ENCODE peak calls at places on chromosome 19, in four cellular contexts. One of them, this sample, is unnamed.
A peak's percentile ranks its signal among the peaks of the same experiment; 100 is the strongest.

GRCh38 chr19:54576411-54576976 is 2.9 kb downstream of the LILRA2 start:
- DNase-seq in OCI-LY7: no peak
- DNase-seq in fibroblast of lung: no peak
- DNase-seq in neuronal stem cell: no peak
- DNase-seq in this sample: no peak

GRCh38 chr19:38019427-38019724 is 112.4 kb downstream of the SIPA1L3 start:
- DNase-seq in OCI-LY7: no peak
- DNase-seq in neuronal stem cell: no peak
- DNase-seq in fibroblast of lung: no peak
- DNase-seq in this sample: no peak

GRCh38 chr19:29528350-29528945 is 2.7 kb downstream of the VSTM2B start:
- DNase-seq in neuronal stem cell: peak; percentile 81
- DNase-seq in fibroblast of lung: peak; percentile 60
- DNase-seq in OCI-LY7: peak; percentile 50
- DNase-seq in this sample: peak; percentile 95

GRCh38 chr19:34308381-34309367 is 54.3 kb downstream of the GARRE1 start:
- DNase-seq in fibroblast of lung: peak; percentile 37
- DNase-seq in OCI-LY7: peak; percentile 49
- DNase-seq in neuronal stem cell: no peak
- DNase-seq in this sample: no peak

GRCh38 chr19:14149509-14149994 is 13.2 kb upstream of the ASF1B start:
- DNase-seq in neuronal stem cell: no peak
- DNase-seq in fibroblast of lung: peak; percentile 12
- DNase-seq in OCI-LY7: no peak
- DNase-seq in this sample: no peak

GRCh38 chr19:31675187-31675913 is 326.1 kb upstream of the TSHZ3 start:
- DNase-seq in OCI-LY7: no peak
- DNase-seq in neuronal stem cell: no peak
- DNase-seq in fibroblast of lung: peak; percentile 94
- DNase-seq in this sample: no peak

GRCh38 chr19:29371766-29372415 is 153.9 kb upstream of the VSTM2B start:
- DNase-seq in fibroblast of lung: no peak
- DNase-seq in OCI-LY7: no peak
- DNase-seq in neuronal stem cell: no peak
- DNase-seq in this sample: no peak

GRCh38 chr19:53019684-53020083 is 6.0 kb downstream of the ERVV-1 start:
- DNase-seq in fibroblast of lung: no peak
- DNase-seq in neuronal stem cell: no peak
- DNase-seq in OCI-LY7: peak; percentile 46
- DNase-seq in this sample: peak; percentile 64

GRCh38 chr19:19381007-19381926 is 24.2 kb upstream of the GATAD2A start:
- DNase-seq in fibroblast of lung: no peak
- DNase-seq in neuronal stem cell: no peak
- DNase-seq in OCI-LY7: peak; percentile 77
- DNase-seq in this sample: no peak

GRCh38 chr19:54523403-54523802 is 20.8 kb downstream of the LAIR2 start:
- DNase-seq in neuronal stem cell: no peak
- DNase-seq in fibroblast of lung: peak; percentile 4
- DNase-seq in OCI-LY7: no peak
- DNase-seq in this sample: no peak

GRCh38 chr19:39409886-39410619 is 2.4 kb upstream of the PLEKHG2 start:
- DNase-seq in OCI-LY7: peak; percentile 78
- DNase-seq in neuronal stem cell: no peak
- DNase-seq in fibroblast of lung: peak; percentile 73
- DNase-seq in this sample: peak; percentile 68

GRCh38 chr19:19554074-19555023 is 16.3 kb downstream of the CILP2 start:
- DNase-seq in neuronal stem cell: no peak
- DNase-seq in fibroblast of lung: peak; percentile 36
- DNase-seq in OCI-LY7: peak; percentile 60
- DNase-seq in this sample: peak; percentile 85

GRCh38 chr19:30556230-30556711 is 184.1 kb downstream of the ZNF536 start:
- DNase-seq in OCI-LY7: no peak
- DNase-seq in fibroblast of lung: no peak
- DNase-seq in neuronal stem cell: no peak
- DNase-seq in this sample: peak; percentile 12

GRCh38 chr19:49678970-49679831 is 2.1 kb downstream of the PRMT1 start:
- DNase-seq in neuronal stem cell: no peak
- DNase-seq in fibroblast of lung: no peak
- DNase-seq in OCI-LY7: no peak
- DNase-seq in this sample: no peak

GRCh38 chr19:13917888-13918406 is 11.9 kb downstream of the CC2D1A start:
- DNase-seq in OCI-LY7: no peak
- DNase-seq in fibroblast of lung: no peak
- DNase-seq in neuronal stem cell: no peak
- DNase-seq in this sample: no peak

GRCh38 chr19:19543640-19544039 is 5.6 kb downstream of the CILP2 start:
- DNase-seq in neuronal stem cell: no peak
- DNase-seq in OCI-LY7: no peak
- DNase-seq in fibroblast of lung: no peak
- DNase-seq in this sample: no peak

GRCh38 chr19:49216076-49216475 is 58.5 kb downstream of the TRPM4 start:
- DNase-seq in fibroblast of lung: peak; percentile 71
- DNase-seq in OCI-LY7: no peak
- DNase-seq in neuronal stem cell: no peak
- DNase-seq in this sample: no peak

GRCh38 chr19:6677924-6678689 is 8.1 kb upstream of the TNFSF14 start:
- DNase-seq in neuronal stem cell: peak; percentile 20
- DNase-seq in fibroblast of lung: no peak
- DNase-seq in OCI-LY7: no peak
- DNase-seq in this sample: peak; percentile 67

GRCh38 chr19:40584007-40584406 is 7.3 kb downstream of the SHKBP1 start:
- DNase-seq in neuronal stem cell: no peak
- DNase-seq in fibroblast of lung: no peak
- DNase-seq in OCI-LY7: no peak
- DNase-seq in this sample: no peak

GRCh38 chr19:45350477-45351058 is 10.0 kb downstream of the KLC3 start:
- DNase-seq in fibroblast of lung: no peak
- DNase-seq in neuronal stem cell: no peak
- DNase-seq in OCI-LY7: no peak
- DNase-seq in this sample: no peak

GRCh38 chr19:32063601-32064000 is 281.8 kb upstream of the ZNF507 start:
- DNase-seq in fibroblast of lung: no peak
- DNase-seq in neuronal stem cell: no peak
- DNase-seq in OCI-LY7: no peak
- DNase-seq in this sample: no peak

GRCh38 chr19:53868091-53868891 is 608 bp downstream of the MYADM start:
- DNase-seq in OCI-LY7: no peak
- DNase-seq in fibroblast of lung: peak; percentile 58
- DNase-seq in neuronal stem cell: no peak
- DNase-seq in this sample: peak; percentile 73

GRCh38 chr19:41994521-41994971 is 516 bp upstream of the ATP1A3 start:
- DNase-seq in OCI-LY7: peak; percentile 36
- DNase-seq in neuronal stem cell: no peak
- DNase-seq in fibroblast of lung: no peak
- DNase-seq in this sample: no peak

GRCh38 chr19:3336680-3337523 is 29.5 kb upstream of the NFIC start:
- DNase-seq in OCI-LY7: no peak
- DNase-seq in neuronal stem cell: no peak
- DNase-seq in fibroblast of lung: peak; percentile 49
- DNase-seq in this sample: no peak

GRCh38 chr19:2575734-2576481 is 100.0 kb downstream of the GADD45B start:
- DNase-seq in fibroblast of lung: no peak
- DNase-seq in OCI-LY7: no peak
- DNase-seq in neuronal stem cell: no peak
- DNase-seq in this sample: no peak

GRCh38 chr19:50162988-50163387 is at the start of gene IZUMO2:
- DNase-seq in OCI-LY7: no peak
- DNase-seq in fibroblast of lung: no peak
- DNase-seq in neuronal stem cell: no peak
- DNase-seq in this sample: no peak

GRCh38 chr19:29676586-29676985 is 11.3 kb downstream of the PLEKHF1 start:
- DNase-seq in OCI-LY7: no peak
- DNase-seq in fibroblast of lung: no peak
- DNase-seq in neuronal stem cell: no peak
- DNase-seq in this sample: no peak

GRCh38 chr19:28435551-28436261 is 777.2 kb downstream of the UQCRFS1 start:
- DNase-seq in OCI-LY7: peak; percentile 54
- DNase-seq in neuronal stem cell: no peak
- DNase-seq in fibroblast of lung: no peak
- DNase-seq in this sample: no peak

GRCh38 chr19:35027851-35028599 is 2.2 kb upstream of the SCN1B start:
- DNase-seq in fibroblast of lung: peak; percentile 58
- DNase-seq in neuronal stem cell: no peak
- DNase-seq in OCI-LY7: no peak
- DNase-seq in this sample: no peak

GRCh38 chr19:19432732-19433131 is 27.3 kb downstream of the GATAD2A start:
- DNase-seq in fibroblast of lung: no peak
- DNase-seq in OCI-LY7: no peak
- DNase-seq in neuronal stem cell: no peak
- DNase-seq in this sample: no peak

GRCh38 chr19:13764821-13765394 is 586 bp downstream of the MRI1 start:
- DNase-seq in fibroblast of lung: no peak
- DNase-seq in OCI-LY7: no peak
- DNase-seq in neuronal stem cell: no peak
- DNase-seq in this sample: peak; percentile 46

GRCh38 chr19:41000310-41000737 is 9.2 kb downstream of the CYP2B6 start:
- DNase-seq in OCI-LY7: no peak
- DNase-seq in fibroblast of lung: no peak
- DNase-seq in neuronal stem cell: no peak
- DNase-seq in this sample: no peak

GRCh38 chr19:49851456-49852259 is 699 bp downstream of the PTOV1 start:
- DNase-seq in OCI-LY7: peak; percentile 62
- DNase-seq in fibroblast of lung: peak; percentile 55
- DNase-seq in neuronal stem cell: no peak
- DNase-seq in this sample: peak; percentile 88

GRCh38 chr19:56639217-56639616 is 3.7 kb upstream of the SMIM17 start:
- DNase-seq in fibroblast of lung: peak; percentile 10
- DNase-seq in OCI-LY7: peak; percentile 28
- DNase-seq in neuronal stem cell: peak; percentile 53
- DNase-seq in this sample: peak; percentile 60

GRCh38 chr19:6674868-6675305 is 4.9 kb upstream of the TNFSF14 start:
- DNase-seq in fibroblast of lung: peak; percentile 76
- DNase-seq in OCI-LY7: peak; percentile 58
- DNase-seq in neuronal stem cell: peak; percentile 17
- DNase-seq in this sample: peak; percentile 62

GRCh38 chr19:19778666-19779065 is 42.9 kb downstream of the ZNF506 start:
- DNase-seq in neuronal stem cell: no peak
- DNase-seq in fibroblast of lung: peak; percentile 14
- DNase-seq in OCI-LY7: no peak
- DNase-seq in this sample: no peak

GRCh38 chr19:16822648-16823047 is 6.5 kb upstream of the SIN3B start:
- DNase-seq in neuronal stem cell: no peak
- DNase-seq in fibroblast of lung: no peak
- DNase-seq in OCI-LY7: no peak
- DNase-seq in this sample: no peak

GRCh38 chr19:55923556-55923955 is 8.6 kb downstream of the NLRP13 start:
- DNase-seq in OCI-LY7: no peak
- DNase-seq in neuronal stem cell: no peak
- DNase-seq in fibroblast of lung: no peak
- DNase-seq in this sample: no peak

DNA sequence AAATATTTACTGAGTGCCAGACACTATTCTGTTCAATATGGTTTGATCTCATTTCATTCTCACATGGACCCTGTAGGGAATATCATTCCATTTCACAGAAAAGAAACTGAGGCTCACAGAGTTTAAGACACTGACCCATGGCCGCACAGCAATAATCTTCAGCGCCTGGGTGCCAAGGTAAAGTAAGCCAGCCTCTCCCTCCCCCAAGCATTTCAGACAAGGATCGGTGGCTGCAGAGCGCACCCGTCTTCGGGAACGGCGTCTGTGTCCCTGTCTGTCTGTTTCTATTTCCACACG is 4.3 kb upstream of the PDE4A start:
- DNase-seq in fibroblast of lung: no peak
- DNase-seq in OCI-LY7: no peak
- DNase-seq in neuronal stem cell: no peak
- DNase-seq in this sample: no peak
- H2AFZ ChIP-seq in fibroblast of lung: peak overlapping the region; percentile 78
- H2AFZ ChIP-seq in OCI-LY7: no peak overlapping the region
- H2AFZ ChIP-seq in neuronal stem cell: peak overlapping the region; percentile 98
- H2AFZ ChIP-seq in this sample: peak overlapping the region; percentile 83

DNA sequence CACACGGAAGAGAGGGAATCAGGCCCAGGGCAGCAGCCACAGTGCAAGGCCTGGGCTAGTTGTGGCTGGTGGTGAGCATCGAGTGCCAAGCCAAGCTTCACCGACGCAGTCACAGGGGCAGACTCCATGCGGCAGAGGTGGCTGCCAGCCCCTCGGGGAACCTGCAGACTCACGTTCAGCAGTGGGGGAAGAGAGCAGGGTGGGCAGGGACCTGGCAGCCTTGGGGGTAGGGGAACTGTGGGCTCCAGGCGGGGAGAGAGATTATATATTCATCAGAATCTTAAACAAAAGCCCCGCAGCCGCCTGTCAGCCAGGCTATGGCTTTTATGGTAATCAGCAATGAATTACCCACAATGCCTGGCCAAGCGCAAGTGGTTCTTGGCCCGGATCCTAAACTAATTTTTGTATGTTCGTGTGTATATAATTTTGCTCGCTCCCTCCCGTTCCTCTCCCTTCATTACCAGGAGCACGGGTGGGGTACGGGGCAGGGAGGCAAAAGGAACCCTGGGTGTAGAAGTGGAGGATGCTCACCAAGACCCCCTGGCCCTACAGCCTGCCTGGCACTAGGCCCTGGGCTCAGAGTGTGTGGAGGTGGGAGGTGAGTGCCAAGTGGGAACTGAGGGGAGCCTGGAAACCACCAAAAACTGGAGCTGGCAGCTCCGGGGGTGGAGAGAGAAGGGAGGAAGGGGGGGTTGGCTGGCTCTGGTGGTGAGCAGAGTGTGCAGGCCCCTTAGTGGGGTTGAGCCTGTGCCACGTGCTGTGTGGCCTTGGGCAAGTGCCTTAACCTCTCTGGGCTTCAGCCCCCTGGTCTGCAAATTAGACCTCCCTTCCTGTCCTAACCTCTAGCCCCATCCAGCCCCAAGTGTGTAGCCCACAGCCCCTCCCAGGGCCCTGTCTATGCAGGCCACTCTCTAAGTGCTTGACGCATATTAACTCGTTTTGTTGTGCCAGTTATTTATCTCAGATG is 31.9 kb downstream of the PTPRS start:
- DNase-seq in neuronal stem cell: no peak
- DNase-seq in OCI-LY7: peak; percentile 26
- DNase-seq in fibroblast of lung: peak; percentile 91
- DNase-seq in this sample: no peak
- H2AFZ ChIP-seq in neuronal stem cell: no peak overlapping the region
- H2AFZ ChIP-seq in OCI-LY7: no peak overlapping the region
- H2AFZ ChIP-seq in fibroblast of lung: peak overlapping the region; percentile 53
- H2AFZ ChIP-seq in this sample: no peak overlapping the region

DNA sequence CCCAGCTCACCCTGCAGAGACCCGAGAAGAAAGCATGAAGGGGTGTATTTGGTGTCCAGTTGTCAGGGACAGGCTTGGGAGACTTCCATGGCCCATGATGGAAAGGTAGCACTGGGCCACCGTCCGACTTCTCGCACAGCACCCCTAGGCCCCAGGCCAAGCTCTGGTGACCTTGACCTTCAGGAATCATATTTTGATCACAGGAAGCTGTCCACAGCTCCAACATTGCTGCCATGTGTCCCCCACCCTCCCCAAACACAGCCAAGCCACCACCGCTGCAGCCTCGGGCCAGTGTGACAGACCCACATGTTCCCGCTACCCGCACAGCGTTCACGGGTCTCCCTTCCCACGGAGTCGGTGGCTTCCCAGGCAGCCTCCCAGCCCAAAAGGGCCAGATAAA is 842 bp upstream of the PTGIR start:
- DNase-seq in neuronal stem cell: no peak
- DNase-seq in OCI-LY7: no peak
- DNase-seq in fibroblast of lung: no peak
- DNase-seq in this sample: no peak
- H2AFZ ChIP-seq in neuronal stem cell: peak overlapping the region; percentile 37
- H2AFZ ChIP-seq in OCI-LY7: no peak overlapping the region
- H2AFZ ChIP-seq in fibroblast of lung: no peak overlapping the region
- H2AFZ ChIP-seq in this sample: no peak overlapping the region

GRCh38 chr19:51296331-51297093 is 14.9 kb upstream of the IGLON5 start:
- DNase-seq in OCI-LY7: no peak
- DNase-seq in fibroblast of lung: no peak
- DNase-seq in neuronal stem cell: no peak
- DNase-seq in this sample: peak; percentile 33
- H2AFZ ChIP-seq in OCI-LY7: no peak overlapping the region
- H2AFZ ChIP-seq in fibroblast of lung: no peak overlapping the region
- H2AFZ ChIP-seq in neuronal stem cell: no peak overlapping the region
- H2AFZ ChIP-seq in this sample: no peak overlapping the region

This sample was measured in neural progenitor cell.